ENCODE peak calls at places on chromosomes 16 and 17, in seven cellular contexts. One of them, this sample, is unnamed.
A peak's percentile ranks its signal among the peaks of the same experiment; 100 is the strongest.

GRCh38 chr16:66295191-66295590 is 71.3 kb upstream of the CDH5 start:
- DNase-seq in stimulated activated CD4-positive, alpha-beta T cell treated with anti-CD3 and anti-CD28 coated beads, TNF-alpha, amount 100 ng/mL, for 48 hours: no peak
- DNase-seq in posterior cingulate gyrus: no peak
- DNase-seq in fibroblast of gingiva: no peak
- DNase-seq in memory B cell: no peak
- DNase-seq in GF-D8: no peak
- DNase-seq in occipital lobe: no peak
- DNase-seq in this sample: no peak

GRCh38 chr16:66964049-66964448 is 3.0 kb downstream of the CES3 start:
- DNase-seq in posterior cingulate gyrus: no peak
- DNase-seq in GF-D8: no peak
- DNase-seq in memory B cell: no peak
- DNase-seq in stimulated activated CD4-positive, alpha-beta T cell treated with anti-CD3 and anti-CD28 coated beads, TNF-alpha, amount 100 ng/mL, for 48 hours: no peak
- DNase-seq in occipital lobe: no peak
- DNase-seq in fibroblast of gingiva: no peak
- DNase-seq in this sample: no peak

GRCh38 chr16:30349695-30350094 is 5.4 kb downstream of the CD2BP2 start:
- DNase-seq in stimulated activated CD4-positive, alpha-beta T cell treated with anti-CD3 and anti-CD28 coated beads, TNF-alpha, amount 100 ng/mL, for 48 hours: no peak
- DNase-seq in occipital lobe: no peak
- DNase-seq in GF-D8: peak; percentile 37
- DNase-seq in posterior cingulate gyrus: no peak
- DNase-seq in fibroblast of gingiva: no peak
- DNase-seq in memory B cell: no peak
- DNase-seq in this sample: no peak

GRCh38 chr16:70510216-70510615 is 13.1 kb downstream of the COG4 start:
- DNase-seq in stimulated activated CD4-positive, alpha-beta T cell treated with anti-CD3 and anti-CD28 coated beads, TNF-alpha, amount 100 ng/mL, for 48 hours: no peak
- DNase-seq in posterior cingulate gyrus: no peak
- DNase-seq in memory B cell: no peak
- DNase-seq in fibroblast of gingiva: no peak
- DNase-seq in occipital lobe: no peak
- DNase-seq in GF-D8: no peak
- DNase-seq in this sample: no peak

GRCh38 chr16:50151744-50152143 is 1.4 kb upstream of the TENT4B start:
- DNase-seq in GF-D8: no peak
- DNase-seq in fibroblast of gingiva: no peak
- DNase-seq in posterior cingulate gyrus: no peak
- DNase-seq in stimulated activated CD4-positive, alpha-beta T cell treated with anti-CD3 and anti-CD28 coated beads, TNF-alpha, amount 100 ng/mL, for 48 hours: no peak
- DNase-seq in memory B cell: no peak
- DNase-seq in occipital lobe: no peak
- DNase-seq in this sample: no peak

GRCh38 chr16:993731-994130 is 12.2 kb downstream of the SOX8 start:
- DNase-seq in posterior cingulate gyrus: no peak
- DNase-seq in GF-D8: no peak
- DNase-seq in occipital lobe: no peak
- DNase-seq in fibroblast of gingiva: no peak
- DNase-seq in stimulated activated CD4-positive, alpha-beta T cell treated with anti-CD3 and anti-CD28 coated beads, TNF-alpha, amount 100 ng/mL, for 48 hours: no peak
- DNase-seq in memory B cell: no peak
- DNase-seq in this sample: no peak

GRCh38 chr16:84845496-84846002 is 25.8 kb downstream of the CRISPLD2 start:
- DNase-seq in occipital lobe: no peak
- DNase-seq in memory B cell: no peak
- DNase-seq in posterior cingulate gyrus: no peak
- DNase-seq in GF-D8: no peak
- DNase-seq in fibroblast of gingiva: no peak
- DNase-seq in stimulated activated CD4-positive, alpha-beta T cell treated with anti-CD3 and anti-CD28 coated beads, TNF-alpha, amount 100 ng/mL, for 48 hours: no peak
- DNase-seq in this sample: no peak

GRCh38 chr17:71438631-71439146 is 682.1 kb upstream of the SOX9 start:
- DNase-seq in GF-D8: no peak
- DNase-seq in stimulated activated CD4-positive, alpha-beta T cell treated with anti-CD3 and anti-CD28 coated beads, TNF-alpha, amount 100 ng/mL, for 48 hours: no peak
- DNase-seq in fibroblast of gingiva: peak; percentile 92
- DNase-seq in memory B cell: no peak
- DNase-seq in posterior cingulate gyrus: no peak
- DNase-seq in occipital lobe: no peak
- DNase-seq in this sample: no peak

GRCh38 chr17:40474419-40475002 is 26.9 kb downstream of the TNS4 start:
- DNase-seq in occipital lobe: no peak
- DNase-seq in stimulated activated CD4-positive, alpha-beta T cell treated with anti-CD3 and anti-CD28 coated beads, TNF-alpha, amount 100 ng/mL, for 48 hours: no peak
- DNase-seq in memory B cell: no peak
- DNase-seq in fibroblast of gingiva: peak; percentile 37
- DNase-seq in posterior cingulate gyrus: no peak
- DNase-seq in GF-D8: no peak
- DNase-seq in this sample: no peak

GRCh38 chr16:642189-643049 is 791 bp downstream of the MCRIP2 start:
- DNase-seq in fibroblast of gingiva: peak; percentile 15
- DNase-seq in stimulated activated CD4-positive, alpha-beta T cell treated with anti-CD3 and anti-CD28 coated beads, TNF-alpha, amount 100 ng/mL, for 48 hours: no peak
- DNase-seq in occipital lobe: no peak
- DNase-seq in GF-D8: peak; percentile 15
- DNase-seq in memory B cell: no peak
- DNase-seq in posterior cingulate gyrus: no peak
- DNase-seq in this sample: peak; percentile 31

GRCh38 chr16:19601083-19601976 is 45.8 kb downstream of the VPS35L start:
- DNase-seq in GF-D8: no peak
- DNase-seq in occipital lobe: peak; percentile 21
- DNase-seq in posterior cingulate gyrus: no peak
- DNase-seq in fibroblast of gingiva: peak; percentile 36
- DNase-seq in stimulated activated CD4-positive, alpha-beta T cell treated with anti-CD3 and anti-CD28 coated beads, TNF-alpha, amount 100 ng/mL, for 48 hours: no peak
- DNase-seq in memory B cell: no peak
- DNase-seq in this sample: peak; percentile 48